ENCODE peak calls at places on chromosomes 4 and X, in four cellular contexts. H, R, Q and N are unnamed samples.

GRCh38 chrX:10841579-10841978 is 221.2 kb upstream of the MID1 start:
- DNase-seq in H (no peak), R (peak), Q (no peak), N (no peak)

GRCh38 chrX:440636-441035 is 53.9 kb upstream of the PPP2R3B start:
- DNase-seq in H (no peak), R (no peak), Q (no peak), N (no peak)

GRCh38 chrX:96244955-96245354 is 439.7 kb upstream of the DIAPH2 start:
- DNase-seq in H (no peak), R (no peak), Q (no peak), N (no peak)

GRCh38 chr4:87058272-87059073 is 123.7 kb downstream of the AFF1 start:
- DNase-seq in H (peak), R (no peak), Q (peak), N (no peak)

GRCh38 chr4:159103406-159104131 is 690 bp downstream of the RAPGEF2 start:
- DNase-seq in H (no peak), R (no peak), Q (peak), N (peak)

GRCh38 chr4:185880571-185880970 is 68.6 kb upstream of the SORBS2 start:
- DNase-seq in H (peak), R (no peak), Q (no peak), N (no peak)

GRCh38 chr4:101287332-101287731 is 60.0 kb downstream of the PPP3CA start:
- DNase-seq in H (no peak), R (no peak), Q (no peak), N (no peak)

GRCh38 chrX:6021316-6022091 is 207.2 kb downstream of the NLGN4X start:
- DNase-seq in H (no peak), R (no peak), Q (peak), N (peak)

GRCh38 chr4:95129708-95130343 is 372.1 kb downstream of the BMPR1B start:
- DNase-seq in H (no peak), R (peak), Q (no peak), N (no peak)

GRCh38 chr4:138983690-138984089 is 31.9 kb upstream of the NOCT start:
- DNase-seq in H (no peak), R (no peak), Q (no peak), N (no peak)

GRCh38 chr4:98671131-98671530 is 12.7 kb upstream of the TSPAN5 start:
- DNase-seq in H (no peak), R (no peak), Q (no peak), N (no peak)

GRCh38 chr4:121034010-121034409 is 38.3 kb downstream of the NDNF start:
- DNase-seq in H (no peak), R (no peak), Q (peak), N (no peak)

GRCh38 chrX:53563324-53563723 is 123.2 kb downstream of the HUWE1 start:
- DNase-seq in H (no peak), R (no peak), Q (no peak), N (no peak)

GRCh38 chr4:167688660-167689142 is 403.6 kb upstream of the ANXA10 start:
- DNase-seq in H (no peak), R (no peak), Q (no peak), N (no peak)

GRCh38 chr4:87974856-87975462 is 555 bp upstream of the SPP1 start:
- DNase-seq in H (peak), R (no peak), Q (no peak), N (no peak)

GRCh38 chr4:2673157-2673556 is 83.0 kb downstream of the TNIP2 start:
- DNase-seq in H (no peak), R (no peak), Q (no peak), N (no peak)

GRCh38 chrX:71210829-71211228 is 12.2 kb upstream of the GJB1 start:
- DNase-seq in H (no peak), R (no peak), Q (no peak), N (no peak)

GRCh38 chrX:119755981-119756533 is 2.3 kb upstream of the SOWAHD start:
- DNase-seq in H (no peak), R (no peak), Q (peak), N (no peak)

GRCh38 chr4:40228497-40229365 is 31.9 kb downstream of the RHOH start:
- DNase-seq in H (no peak), R (no peak), Q (no peak), N (no peak)

GRCh38 chr4:95023110-95023509 is 265.4 kb downstream of the BMPR1B start:
- DNase-seq in H (no peak), R (no peak), Q (no peak), N (no peak)

GRCh38 chr4:92270908-92271307 is 32.9 kb upstream of the GRID2 start:
- DNase-seq in H (no peak), R (no peak), Q (no peak), N (no peak)

GRCh38 chr4:82604522-82604921 is 42.7 kb upstream of the TMEM150C start:
- DNase-seq in H (no peak), R (no peak), Q (no peak), N (no peak)

GRCh38 chr4:185559913-185560281 is 24.6 kb upstream of the PDLIM3 start:
- DNase-seq in H (peak), R (no peak), Q (peak), N (no peak)

GRCh38 chr4:161317000-161317399 is 846.8 kb downstream of the FSTL5 start:
- DNase-seq in H (no peak), R (no peak), Q (no peak), N (no peak)

GRCh38 chr4:110904435-110905050 is 281.7 kb upstream of the PITX2 start:
- DNase-seq in H (no peak), R (no peak), Q (no peak), N (no peak)